ENCODE peak calls at places on chromosomes 4 and X, in nine cellular contexts. S is heart right ventricle, X is psoas muscle, N is Panc1, J is OCI-LY7, O is cardiac muscle cell, W is fibroblast of lung, G is right atrium auricular region, C is body of pancreas. F is an unnamed sample.

GRCh38 chrX:11386001-11386523 is 92.8 kb downstream of the AMELX start:
- DNase-seq in S (no peak), X (peak; percentile 57), N (no peak), J (no peak), O (peak; percentile 79), W (peak; percentile 77), G (no peak), C (no peak), F (no peak)

GRCh38 chr4:89745708-89746107 is 91.3 kb downstream of the SNCA start:
- DNase-seq in S (no peak), X (no peak), N (no peak), J (no peak), O (no peak), W (no peak), G (no peak), C (no peak), F (no peak)

GRCh38 chr4:23097251-23097650 is 404.5 kb downstream of the GBA3 start:
- DNase-seq in S (no peak), X (no peak), N (no peak), J (no peak), O (peak; percentile 69), W (peak; percentile 88), G (no peak), C (no peak), F (no peak)

GRCh38 chr4:3487861-3488260 is 24.8 kb downstream of the DOK7 start:
- DNase-seq in S (no peak), X (no peak), N (no peak), J (no peak), O (no peak), W (no peak), G (no peak), C (no peak), F (no peak)

GRCh38 chr4:69799337-69799736 is 38.9 kb upstream of the SULT1B1 start:
- DNase-seq in S (no peak), X (no peak), N (no peak), J (no peak), O (no peak), W (no peak), G (no peak), C (no peak), F (no peak)

GRCh38 chr4:156779774-156780173 is 191.8 kb downstream of the PDGFC start:
- DNase-seq in S (no peak), X (no peak), N (no peak), J (no peak), O (peak; percentile 45), W (peak; percentile 98), G (no peak), C (no peak), F (peak; percentile 69)

GRCh38 chr4:78410651-78411050 is 140.9 kb upstream of the ANXA3 start:
- DNase-seq in S (no peak), X (no peak), N (no peak), J (no peak), O (no peak), W (peak; percentile 2), G (no peak), C (no peak), F (no peak)

GRCh38 chr4:119300072-119300387 is 21.9 kb downstream of the FABP2 start:
- DNase-seq in S (peak; percentile 62), X (peak; percentile 62), N (no peak), J (no peak), O (peak; percentile 75), W (peak; percentile 65), G (peak; percentile 71), C (peak; percentile 56), F (no peak)

GRCh38 chr4:88526221-88526815 is 2.7 kb upstream of the PYURF start:
- DNase-seq in S (no peak), X (no peak), N (no peak), J (peak; percentile 33), O (no peak), W (peak; percentile 14), G (no peak), C (no peak), F (no peak)
- TF ChIP-seq CTCF in S (peak; percentile 47), X (peak; percentile 31), N (peak; percentile 28), J (peak; percentile 75), O (no peak), W (no peak), G (no peak), C (peak; percentile 34), F (peak; percentile 24)

GRCh38 chr4:174828845-174829701 is at the start of gene GLRA3:
- DNase-seq in S (no peak), X (no peak), N (no peak), J (peak; percentile 97), O (peak; percentile 44), W (peak; percentile 47), G (no peak), C (peak; percentile 57), F (peak; percentile 23)
- TF ChIP-seq CTCF in S (no peak), X (no peak), N (no peak), J (no peak), O (no peak), W (no peak), G (no peak), C (no peak), F (no peak)

GRCh38 chr4:76984127-76984526 is 34.6 kb downstream of the SEPTIN11 start:
- DNase-seq in S (no peak), X (no peak), N (no peak), J (peak; percentile 9), O (peak; percentile 71), W (peak; percentile 59), G (no peak), C (no peak), F (no peak)
- TF ChIP-seq CTCF in S (peak; percentile 51), X (peak; percentile 40), N (peak; percentile 35), J (peak; percentile 59), O (peak; percentile 40), W (peak; percentile 24), G (no peak), C (peak; percentile 23), F (no peak)

DNA sequence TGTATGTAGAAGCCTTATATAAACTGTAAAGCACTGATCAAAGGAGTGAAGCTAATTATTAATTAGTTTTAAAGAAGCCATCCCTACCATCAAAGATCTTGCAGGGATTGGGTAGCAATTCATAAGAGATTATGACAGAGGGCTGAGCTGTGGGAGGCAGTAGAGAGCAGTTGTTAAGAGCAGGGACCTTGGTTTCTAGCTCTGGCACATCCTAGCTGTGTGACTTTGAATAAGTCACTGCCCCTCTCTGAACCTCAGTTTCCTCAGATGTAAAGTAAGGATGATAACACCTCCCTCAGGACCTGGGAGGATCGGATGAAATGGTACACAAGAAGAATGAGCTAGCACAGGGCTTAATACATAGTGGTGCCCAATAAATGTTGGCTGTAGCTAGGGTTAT is 45.4 kb downstream of the APLN start:
- DNase-seq in S (no peak), X (no peak), N (no peak), J (no peak), O (no peak), W (no peak), G (no peak), C (no peak), F (no peak)
- TF ChIP-seq CTCF in S (no peak), X (no peak), N (no peak), J (peak; percentile 44), O (peak; percentile 21), W (no peak), G (no peak), C (no peak), F (no peak)

F was measured in kidney epithelial cell.